ENCODE peak calls at places on chromosomes 5 and 9, in ten cellular contexts. One of them, this sample, is unnamed.

GRCh38 chr9:134930404-134930803 is 12.7 kb upstream of the FCN1 start:
- DNase-seq in WERI-Rb-1: no peak
- DNase-seq in AG04450: no peak
- DNase-seq in epithelial cell of esophagus: no peak
- DNase-seq in progenitor cell of endocrine pancreas: no peak
- DNase-seq in CD8-positive, alpha-beta T cell: no peak
- DNase-seq in GM06990: peak; percentile 72
- DNase-seq in astrocyte: no peak
- DNase-seq in HepG2: no peak
- DNase-seq in MCF 10A: no peak
- DNase-seq in this sample: no peak

GRCh38 chr5:10583663-10584572 is 20.0 kb downstream of the ANKRD33B start:
- DNase-seq in epithelial cell of esophagus: no peak
- DNase-seq in astrocyte: no peak
- DNase-seq in WERI-Rb-1: peak; percentile 86
- DNase-seq in CD8-positive, alpha-beta T cell: no peak
- DNase-seq in GM06990: no peak
- DNase-seq in progenitor cell of endocrine pancreas: no peak
- DNase-seq in AG04450: no peak
- DNase-seq in MCF 10A: no peak
- DNase-seq in HepG2: no peak
- DNase-seq in this sample: no peak

GRCh38 chr9:15142903-15143534 is 164.0 kb downstream of the TTC39B start:
- DNase-seq in AG04450: peak; percentile 24
- DNase-seq in HepG2: peak; percentile 50
- DNase-seq in CD8-positive, alpha-beta T cell: no peak
- DNase-seq in GM06990: no peak
- DNase-seq in epithelial cell of esophagus: peak; percentile 65
- DNase-seq in WERI-Rb-1: peak; percentile 15
- DNase-seq in progenitor cell of endocrine pancreas: no peak
- DNase-seq in MCF 10A: peak; percentile 59
- DNase-seq in astrocyte: peak; percentile 42
- DNase-seq in this sample: no peak

GRCh38 chr9:72951043-72951442 is 1.8 kb downstream of the ALDH1A1 start:
- DNase-seq in GM06990: no peak
- DNase-seq in MCF 10A: no peak
- DNase-seq in astrocyte: no peak
- DNase-seq in AG04450: no peak
- DNase-seq in WERI-Rb-1: no peak
- DNase-seq in progenitor cell of endocrine pancreas: no peak
- DNase-seq in epithelial cell of esophagus: no peak
- DNase-seq in HepG2: peak; percentile 24
- DNase-seq in CD8-positive, alpha-beta T cell: no peak
- DNase-seq in this sample: no peak

GRCh38 chr5:159616967-159617366 is 286.7 kb upstream of the IL12B start:
- DNase-seq in GM06990: no peak
- DNase-seq in WERI-Rb-1: no peak
- DNase-seq in HepG2: no peak
- DNase-seq in CD8-positive, alpha-beta T cell: no peak
- DNase-seq in astrocyte: peak; percentile 59
- DNase-seq in epithelial cell of esophagus: peak; percentile 81
- DNase-seq in progenitor cell of endocrine pancreas: no peak
- DNase-seq in AG04450: no peak
- DNase-seq in MCF 10A: peak; percentile 83
- DNase-seq in this sample: no peak

GRCh38 chr9:119026120-119026519 is 343.1 kb downstream of the BRINP1 start:
- DNase-seq in progenitor cell of endocrine pancreas: no peak
- DNase-seq in MCF 10A: peak; percentile 6
- DNase-seq in WERI-Rb-1: peak; percentile 10
- DNase-seq in CD8-positive, alpha-beta T cell: no peak
- DNase-seq in GM06990: no peak
- DNase-seq in epithelial cell of esophagus: no peak
- DNase-seq in astrocyte: peak; percentile 79
- DNase-seq in AG04450: no peak
- DNase-seq in HepG2: no peak
- DNase-seq in this sample: no peak

GRCh38 chr5:35247645-35248034 is 17.4 kb upstream of the PRLR start:
- DNase-seq in HepG2: no peak
- DNase-seq in astrocyte: peak; percentile 31
- DNase-seq in epithelial cell of esophagus: peak; percentile 32
- DNase-seq in CD8-positive, alpha-beta T cell: no peak
- DNase-seq in progenitor cell of endocrine pancreas: no peak
- DNase-seq in GM06990: peak; percentile 9
- DNase-seq in AG04450: no peak
- DNase-seq in MCF 10A: peak; percentile 74
- DNase-seq in WERI-Rb-1: no peak
- DNase-seq in this sample: no peak

GRCh38 chr9:121581775-121582600 is 69.4 kb upstream of the DAB2IP start:
- DNase-seq in AG04450: no peak
- DNase-seq in GM06990: no peak
- DNase-seq in progenitor cell of endocrine pancreas: no peak
- DNase-seq in astrocyte: no peak
- DNase-seq in WERI-Rb-1: no peak
- DNase-seq in CD8-positive, alpha-beta T cell: no peak
- DNase-seq in MCF 10A: no peak
- DNase-seq in epithelial cell of esophagus: no peak
- DNase-seq in HepG2: no peak
- DNase-seq in this sample: peak; percentile 60

GRCh38 chr5:82106806-82107205 is 135.0 kb downstream of the ATG10 start:
- DNase-seq in progenitor cell of endocrine pancreas: no peak
- DNase-seq in GM06990: no peak
- DNase-seq in WERI-Rb-1: no peak
- DNase-seq in MCF 10A: no peak
- DNase-seq in HepG2: no peak
- DNase-seq in astrocyte: no peak
- DNase-seq in AG04450: no peak
- DNase-seq in CD8-positive, alpha-beta T cell: no peak
- DNase-seq in epithelial cell of esophagus: no peak
- DNase-seq in this sample: no peak

GRCh38 chr5:167853421-167853820 is 438.0 kb upstream of the WWC1 start:
- DNase-seq in GM06990: no peak
- DNase-seq in astrocyte: peak; percentile 85
- DNase-seq in progenitor cell of endocrine pancreas: no peak
- DNase-seq in WERI-Rb-1: no peak
- DNase-seq in MCF 10A: peak; percentile 62
- DNase-seq in epithelial cell of esophagus: no peak
- DNase-seq in AG04450: peak; percentile 8
- DNase-seq in HepG2: no peak
- DNase-seq in CD8-positive, alpha-beta T cell: no peak
- DNase-seq in this sample: no peak

GRCh38 chr5:138408023-138408422 is 30.8 kb upstream of the REEP2 start:
- DNase-seq in AG04450: no peak
- DNase-seq in GM06990: peak; percentile 29
- DNase-seq in progenitor cell of endocrine pancreas: no peak
- DNase-seq in WERI-Rb-1: peak; percentile 80
- DNase-seq in CD8-positive, alpha-beta T cell: no peak
- DNase-seq in astrocyte: no peak
- DNase-seq in HepG2: no peak
- DNase-seq in MCF 10A: no peak
- DNase-seq in epithelial cell of esophagus: peak; percentile 8
- DNase-seq in this sample: no peak

GRCh38 chr9:112489876-112490661 is 3.4 kb downstream of the KIAA1958 start:
- DNase-seq in AG04450: no peak
- DNase-seq in HepG2: peak; percentile 45
- DNase-seq in CD8-positive, alpha-beta T cell: no peak
- DNase-seq in progenitor cell of endocrine pancreas: no peak
- DNase-seq in astrocyte: peak; percentile 26
- DNase-seq in GM06990: no peak
- DNase-seq in WERI-Rb-1: no peak
- DNase-seq in epithelial cell of esophagus: no peak
- DNase-seq in MCF 10A: no peak
- DNase-seq in this sample: no peak

GRCh38 chr5:99068944-99069650 is 140.3 kb upstream of the CHD1 start:
- DNase-seq in GM06990: peak; percentile 47
- DNase-seq in HepG2: no peak
- DNase-seq in progenitor cell of endocrine pancreas: no peak
- DNase-seq in astrocyte: no peak
- DNase-seq in AG04450: no peak
- DNase-seq in epithelial cell of esophagus: no peak
- DNase-seq in WERI-Rb-1: no peak
- DNase-seq in CD8-positive, alpha-beta T cell: no peak
- DNase-seq in MCF 10A: no peak
- DNase-seq in this sample: no peak

GRCh38 chr9:33139421-33140228 is 27.5 kb downstream of the B4GALT1 start:
- DNase-seq in epithelial cell of esophagus: no peak
- DNase-seq in GM06990: no peak
- DNase-seq in HepG2: peak; percentile 88
- DNase-seq in astrocyte: peak; percentile 79
- DNase-seq in progenitor cell of endocrine pancreas: no peak
- DNase-seq in WERI-Rb-1: peak; percentile 94
- DNase-seq in AG04450: peak; percentile 90
- DNase-seq in MCF 10A: peak; percentile 61
- DNase-seq in CD8-positive, alpha-beta T cell: no peak
- DNase-seq in this sample: no peak

GRCh38 chr9:70932097-70932496 is 189.3 kb downstream of the TRPM3 start:
- DNase-seq in AG04450: no peak
- DNase-seq in CD8-positive, alpha-beta T cell: no peak
- DNase-seq in GM06990: no peak
- DNase-seq in astrocyte: no peak
- DNase-seq in WERI-Rb-1: no peak
- DNase-seq in progenitor cell of endocrine pancreas: no peak
- DNase-seq in MCF 10A: no peak
- DNase-seq in HepG2: no peak
- DNase-seq in epithelial cell of esophagus: no peak
- DNase-seq in this sample: no peak

GRCh38 chr5:57175586-57175985 is 1.7 kb downstream of the GPBP1 start:
- DNase-seq in epithelial cell of esophagus: peak; percentile 44
- DNase-seq in AG04450: no peak
- DNase-seq in astrocyte: no peak
- DNase-seq in WERI-Rb-1: no peak
- DNase-seq in CD8-positive, alpha-beta T cell: no peak
- DNase-seq in HepG2: no peak
- DNase-seq in GM06990: no peak
- DNase-seq in progenitor cell of endocrine pancreas: no peak
- DNase-seq in MCF 10A: peak; percentile 46
- DNase-seq in this sample: no peak

DNA sequence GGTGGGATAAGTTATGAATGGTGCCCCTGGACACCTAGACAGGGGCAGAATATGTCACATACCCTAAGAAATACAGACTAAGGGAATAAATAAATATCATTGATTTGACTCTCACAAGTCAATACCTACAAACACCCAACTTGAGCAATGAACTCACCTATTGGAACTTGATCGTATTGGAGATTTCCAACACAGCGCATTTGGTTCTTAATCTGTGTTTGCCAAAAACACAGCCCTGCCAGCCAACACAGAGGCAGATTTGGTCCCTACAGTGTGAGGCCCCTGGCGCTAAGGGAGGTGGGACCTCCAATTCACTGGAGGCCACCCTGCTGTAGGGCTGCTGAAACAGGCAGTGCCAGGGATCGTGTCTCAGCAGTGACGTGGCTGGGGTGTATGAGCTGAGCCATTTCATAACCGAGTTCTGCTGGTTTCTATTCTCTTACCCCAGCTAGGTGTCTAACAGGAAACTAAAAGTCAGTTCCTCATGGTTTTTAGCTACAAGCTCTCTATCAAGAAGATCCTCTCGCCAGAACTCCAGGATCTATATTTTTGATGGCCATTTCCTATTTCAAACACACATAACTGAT is 84.5 kb downstream of the SLC1A1 start:
- DNase-seq in WERI-Rb-1: no peak
- DNase-seq in AG04450: no peak
- DNase-seq in progenitor cell of endocrine pancreas: no peak
- DNase-seq in MCF 10A: no peak
- DNase-seq in HepG2: no peak
- DNase-seq in CD8-positive, alpha-beta T cell: no peak
- DNase-seq in GM06990: no peak
- DNase-seq in astrocyte: no peak
- DNase-seq in epithelial cell of esophagus: no peak
- DNase-seq in this sample: no peak
- TF ChIP-seq CTCF in WERI-Rb-1: no peak
- TF ChIP-seq CTCF in AG04450: no peak
- TF ChIP-seq CTCF in progenitor cell of endocrine pancreas: no peak
- TF ChIP-seq CTCF in MCF 10A: no peak
- TF ChIP-seq CTCF in HepG2: no peak
- TF ChIP-seq CTCF in CD8-positive, alpha-beta T cell: no peak
- TF ChIP-seq CTCF in GM06990: no peak
- TF ChIP-seq CTCF in astrocyte: no peak
- TF ChIP-seq CTCF in epithelial cell of esophagus: no peak
- TF ChIP-seq CTCF in this sample: no peak

GRCh38 chr5:102792705-102793104 is 37.6 kb downstream of the PAM start:
- DNase-seq in GM06990: no peak
- DNase-seq in MCF 10A: peak; percentile 34
- DNase-seq in CD8-positive, alpha-beta T cell: no peak
- DNase-seq in astrocyte: no peak
- DNase-seq in AG04450: no peak
- DNase-seq in epithelial cell of esophagus: peak; percentile 35
- DNase-seq in WERI-Rb-1: no peak
- DNase-seq in progenitor cell of endocrine pancreas: no peak
- DNase-seq in HepG2: peak; percentile 12
- DNase-seq in this sample: no peak
- TF ChIP-seq CTCF in GM06990: peak; percentile 41
- TF ChIP-seq CTCF in MCF 10A: peak; percentile 31
- TF ChIP-seq CTCF in CD8-positive, alpha-beta T cell: no peak
- TF ChIP-seq CTCF in astrocyte: peak; percentile 32
- TF ChIP-seq CTCF in AG04450: peak; percentile 22
- TF ChIP-seq CTCF in epithelial cell of esophagus: peak; percentile 15
- TF ChIP-seq CTCF in WERI-Rb-1: peak; percentile 59
- TF ChIP-seq CTCF in progenitor cell of endocrine pancreas: peak; percentile 22
- TF ChIP-seq CTCF in HepG2: peak; percentile 36
- TF ChIP-seq CTCF in this sample: peak; percentile 53

DNA sequence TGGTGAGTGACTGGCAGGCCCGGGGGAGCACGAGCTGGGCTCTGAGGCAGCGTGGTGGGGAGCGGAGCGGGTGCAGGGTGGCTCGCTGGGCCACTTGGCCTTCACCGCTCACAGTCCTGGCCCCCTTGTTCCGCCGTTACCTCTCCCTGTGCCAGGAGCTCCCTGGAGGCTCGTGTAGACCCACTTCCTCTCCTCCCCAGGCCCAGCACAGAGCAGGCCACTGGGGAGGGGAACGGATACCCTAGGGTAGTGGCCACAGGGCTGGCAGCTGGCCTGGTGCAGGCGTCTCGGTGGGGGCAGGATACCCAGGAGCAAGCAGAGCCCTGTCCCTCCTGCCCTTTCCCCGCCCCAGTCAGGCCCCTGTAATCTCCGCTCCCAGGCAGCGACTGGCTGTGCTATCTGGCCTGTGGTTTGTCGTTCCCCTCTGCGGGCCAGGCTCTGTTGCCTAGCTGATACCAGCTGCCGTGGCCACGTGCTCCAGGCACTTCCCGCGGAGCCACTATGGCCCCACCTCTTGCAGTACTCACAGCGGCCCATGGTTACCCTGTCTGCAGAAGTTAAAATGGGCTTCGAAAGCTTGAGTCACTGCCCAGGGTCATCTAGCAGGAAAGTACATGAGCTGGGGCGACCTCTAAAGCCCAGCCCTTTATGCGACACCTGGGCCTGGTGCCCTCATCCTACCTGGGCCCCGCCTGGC is 11.6 kb upstream of the DOLPP1 start:
- DNase-seq in progenitor cell of endocrine pancreas: no peak
- DNase-seq in astrocyte: no peak
- DNase-seq in MCF 10A: no peak
- DNase-seq in AG04450: no peak
- DNase-seq in CD8-positive, alpha-beta T cell: peak; percentile 63
- DNase-seq in WERI-Rb-1: peak; percentile 84
- DNase-seq in epithelial cell of esophagus: no peak
- DNase-seq in HepG2: no peak
- DNase-seq in GM06990: peak; percentile 50
- DNase-seq in this sample: no peak
- TF ChIP-seq CTCF in progenitor cell of endocrine pancreas: no peak
- TF ChIP-seq CTCF in astrocyte: no peak
- TF ChIP-seq CTCF in MCF 10A: no peak
- TF ChIP-seq CTCF in AG04450: no peak
- TF ChIP-seq CTCF in CD8-positive, alpha-beta T cell: no peak
- TF ChIP-seq CTCF in WERI-Rb-1: no peak
- TF ChIP-seq CTCF in epithelial cell of esophagus: no peak
- TF ChIP-seq CTCF in HepG2: no peak
- TF ChIP-seq CTCF in GM06990: no peak
- TF ChIP-seq CTCF in this sample: no peak

GRCh38 chr9:108637340-108637739 is 218.4 kb downstream of the ACTL7B start:
- DNase-seq in WERI-Rb-1: no peak
- DNase-seq in astrocyte: no peak
- DNase-seq in progenitor cell of endocrine pancreas: no peak
- DNase-seq in HepG2: no peak
- DNase-seq in MCF 10A: no peak
- DNase-seq in GM06990: no peak
- DNase-seq in epithelial cell of esophagus: no peak
- DNase-seq in AG04450: no peak
- DNase-seq in CD8-positive, alpha-beta T cell: no peak
- DNase-seq in this sample: no peak
- TF ChIP-seq CTCF in WERI-Rb-1: no peak
- TF ChIP-seq CTCF in astrocyte: no peak
- TF ChIP-seq CTCF in progenitor cell of endocrine pancreas: no peak
- TF ChIP-seq CTCF in HepG2: no peak
- TF ChIP-seq CTCF in MCF 10A: no peak
- TF ChIP-seq CTCF in GM06990: no peak
- TF ChIP-seq CTCF in epithelial cell of esophagus: no peak
- TF ChIP-seq CTCF in AG04450: no peak
- TF ChIP-seq CTCF in CD8-positive, alpha-beta T cell: no peak
- TF ChIP-seq CTCF in this sample: no peak